ENCODE peak calls at places on chromosomes 13 and 19, in four cellular contexts. N is HS-27A, Y is stomach, B is AG08395. Q is an unnamed sample.

GRCh38 chr13:110126391-110126961 is 180.5 kb downstream of the COL4A1 start:
- DNase-seq in N (no peak), Y (no peak), B (peak), Q (no peak)

GRCh38 chr13:109159650-109160309 is 530.4 kb downstream of the MYO16 start:
- DNase-seq in N (no peak), Y (no peak), B (no peak), Q (no peak)

GRCh38 chr13:73063166-73063565 is 4.4 kb downstream of the KLF5 start:
- DNase-seq in N (no peak), Y (no peak), B (no peak), Q (no peak)

GRCh38 chr13:23960566-23961156 is 63.4 kb upstream of the C1QTNF9B start:
- DNase-seq in N (no peak), Y (no peak), B (no peak), Q (no peak)

GRCh38 chr19:4140237-4140711 is 13.2 kb upstream of the CREB3L3 start:
- DNase-seq in N (no peak), Y (no peak), B (peak), Q (peak)

GRCh38 chr19:31223805-31224534 is 125.3 kb downstream of the TSHZ3 start:
- DNase-seq in N (no peak), Y (no peak), B (peak), Q (no peak)

GRCh38 chr13:49183672-49184315 is 36.3 kb upstream of the MLNR start:
- DNase-seq in N (no peak), Y (no peak), B (no peak), Q (no peak)

GRCh38 chr19:41754596-41754995 is 734 bp upstream of the CEACAM6 start:
- DNase-seq in N (no peak), Y (no peak), B (no peak), Q (no peak)

GRCh38 chr13:77868717-77869116 is 49.9 kb downstream of the EDNRB start:
- DNase-seq in N (no peak), Y (no peak), B (no peak), Q (no peak)

GRCh38 chr13:96284971-96285370 is 195.1 kb downstream of the HS6ST3 start:
- DNase-seq in N (no peak), Y (no peak), B (no peak), Q (no peak)

GRCh38 chr13:67224148-67224846 is 5.8 kb downstream of the PCDH9 start:
- DNase-seq in N (peak), Y (peak), B (peak), Q (peak)

GRCh38 chr13:94849254-94849653 is 136.9 kb upstream of the SOX21 start:
- DNase-seq in N (no peak), Y (no peak), B (no peak), Q (no peak)

GRCh38 chr13:36418022-36418805 is 14.1 kb upstream of the CCNA1 start:
- DNase-seq in N (no peak), Y (no peak), B (no peak), Q (no peak)

GRCh38 chr13:35210234-35210633 is 266.3 kb downstream of the MAB21L1 start:
- DNase-seq in N (no peak), Y (no peak), B (no peak), Q (no peak)

GRCh38 chr13:21596722-21597121 is 7.2 kb downstream of the MICU2 start:
- DNase-seq in N (no peak), Y (no peak), B (no peak), Q (no peak)

GRCh38 chr19:58338825-58339558 is 12.2 kb downstream of the ZSCAN22 start:
- DNase-seq in N (no peak), Y (no peak), B (no peak), Q (no peak)

GRCh38 chr19:47448360-47448727 is 23.3 kb downstream of the SLC8A2 start:
- DNase-seq in N (no peak), Y (no peak), B (no peak), Q (no peak)

GRCh38 chr19:54209748-54210494 is 9.3 kb downstream of the RPS9 start:
- DNase-seq in N (peak), Y (peak), B (peak), Q (peak)

GRCh38 chr13:48066310-48066989 is 28.5 kb downstream of the MED4 start:
- DNase-seq in N (no peak), Y (no peak), B (peak), Q (no peak)

GRCh38 chr13:113584870-113585671 is 518 bp downstream of the TFDP1 start:
- DNase-seq in N (no peak), Y (peak), B (peak), Q (peak)

GRCh38 chr19:34350161-34350561 is 14.8 kb upstream of the GPI start:
- DNase-seq in N (no peak), Y (no peak), B (peak), Q (no peak)

GRCh38 chr13:29140277-29140676 is 320.1 kb downstream of the MTUS2 start:
- DNase-seq in N (no peak), Y (no peak), B (no peak), Q (no peak)

GRCh38 chr13:73138276-73138950 is 79.6 kb downstream of the KLF5 start:
- DNase-seq in N (peak), Y (peak), B (peak), Q (no peak)

GRCh38 chr19:46717716-46718143 is 816 bp upstream of the PRKD2 start:
- DNase-seq in N (no peak), Y (no peak), B (no peak), Q (no peak)

GRCh38 chr19:35040826-35041547 is 534 bp upstream of the HPN start:
- DNase-seq in N (no peak), Y (peak), B (no peak), Q (peak)

GRCh38 chr19:43872547-43873336 is 45.6 kb downstream of the ZNF283 start:
- DNase-seq in N (no peak), Y (no peak), B (no peak), Q (no peak)

GRCh38 chr19:47499863-47500830 is 14.7 kb downstream of the NAPA start:
- DNase-seq in N (no peak), Y (peak), B (no peak), Q (no peak)

GRCh38 chr19:4503224-4504170 is 14.8 kb downstream of the PLIN4 start:
- DNase-seq in N (no peak), Y (no peak), B (no peak), Q (no peak)

GRCh38 chr19:54462713-54463530 is 656 bp downstream of the LENG9 start:
- DNase-seq in N (peak), Y (peak), B (peak), Q (peak)

GRCh38 chr13:44561352-44561751 is 14.8 kb downstream of the TSC22D1 start:
- DNase-seq in N (no peak), Y (no peak), B (no peak), Q (no peak)

GRCh38 chr19:8673281-8673891 is 25.2 kb downstream of the ACTL9 start:
- DNase-seq in N (no peak), Y (no peak), B (no peak), Q (no peak)

GRCh38 chr19:54453921-54454780 is 5.2 kb downstream of the LENG8 start:
- DNase-seq in N (no peak), Y (no peak), B (no peak), Q (peak)

GRCh38 chr19:43675906-43676305 is 5.9 kb upstream of the PLAUR start:
- DNase-seq in N (no peak), Y (no peak), B (no peak), Q (no peak)

GRCh38 chr19:49057636-49058234 is at the start of gene CGB7:
- DNase-seq in N (no peak), Y (peak), B (peak), Q (peak)

GRCh38 chr13:66933994-66934393 is 296.1 kb downstream of the PCDH9 start:
- DNase-seq in N (peak), Y (no peak), B (peak), Q (no peak)

Q was measured in pancreas.